ENCODE peak calls at places on chromosomes 12 and 14, in four cellular contexts. M is IMR-90, P is neuronal stem cell, D is mesendoderm. A is an unnamed sample.

GRCh38 chr12:14756331-14757143 is 46.7 kb downstream of the WBP11 start:
- DNase-seq in P (no peak), M (no peak), D (peak), A (peak)

GRCh38 chr12:112684742-112685141 is 106.8 kb upstream of the RPH3A start:
- DNase-seq in D (peak), M (no peak), P (no peak), A (peak)

GRCh38 chr14:42961509-42961908 is 1354.8 kb downstream of the LRFN5 start:
- DNase-seq in D (no peak), M (no peak), P (no peak), A (no peak)

GRCh38 chr12:53590661-53591060 is 35.5 kb downstream of the ATF7 start:
- DNase-seq in D (no peak), M (no peak), P (no peak), A (no peak)

GRCh38 chr12:89464974-89465592 is 59.5 kb downstream of the GALNT4 start:
- DNase-seq in D (no peak), M (peak), P (no peak), A (no peak)

GRCh38 chr12:2297004-2297403 is 244.2 kb downstream of the CACNA1C start:
- DNase-seq in P (no peak), M (no peak), D (no peak), A (no peak)

GRCh38 chr14:85731198-85731597 is 201.3 kb downstream of the FLRT2 start:
- DNase-seq in M (peak), D (peak), P (no peak), A (no peak)

GRCh38 chr12:19203013-19203412 is 73.5 kb downstream of the PLEKHA5 start:
- DNase-seq in M (no peak), D (no peak), P (no peak), A (no peak)

GRCh38 chr12:57237653-57237951 is 8.1 kb downstream of the SHMT2 start:
- DNase-seq in M (no peak), P (no peak), D (no peak), A (no peak)

GRCh38 chr14:97978336-97978735 is 1181.2 kb downstream of the VRK1 start:
- DNase-seq in P (peak), M (no peak), D (peak), A (peak)

GRCh38 chr12:90331821-90332220 is 623.2 kb downstream of the CCER1 start:
- DNase-seq in M (no peak), D (no peak), P (no peak), A (no peak)

GRCh38 chr12:6333029-6333428 is 8.8 kb downstream of the TNFRSF1A start:
- DNase-seq in D (no peak), M (no peak), P (no peak), A (no peak)

GRCh38 chr12:1185460-1186182 is 194.6 kb downstream of the ERC1 start:
- DNase-seq in M (no peak), D (no peak), P (no peak), A (no peak)

GRCh38 chr14:50865677-50866076 is 6.2 kb upstream of the ABHD12B start:
- DNase-seq in D (no peak), M (peak), P (no peak), A (no peak)

GRCh38 chr12:110686294-110686903 is 2.5 kb downstream of the HVCN1 start:
- DNase-seq in P (no peak), M (no peak), D (no peak), A (no peak)

GRCh38 chr12:112543666-112544185 is 125.0 kb downstream of the PTPN11 start:
- DNase-seq in D (no peak), M (no peak), P (no peak), A (no peak)

GRCh38 chr12:49345840-49346658 is 639 bp upstream of the DNAJC22 start:
- DNase-seq in M (no peak), P (no peak), D (peak), A (peak)

GRCh38 chr12:125645724-125646123 is 580.5 kb downstream of the AACS start:
- DNase-seq in M (no peak), D (no peak), P (no peak), A (no peak)

GRCh38 chr12:79997115-79997805 is 62.4 kb upstream of the PPP1R12A start:
- DNase-seq in D (no peak), P (no peak), M (no peak), A (no peak)

GRCh38 chr12:104665296-104665695 is 208.5 kb downstream of the CHST11 start:
- DNase-seq in M (no peak), P (no peak), D (no peak), A (no peak)

GRCh38 chr14:56874375-56874774 is 64.1 kb upstream of the OTX2 start:
- DNase-seq in M (no peak), P (no peak), D (peak), A (peak)

GRCh38 chr14:100867631-100868315 is 35.7 kb downstream of the RTL1 start:
- DNase-seq in P (no peak), M (no peak), D (no peak), A (no peak)

GRCh38 chr12:70989232-70989631 is 68.7 kb upstream of the PTPRR start:
- DNase-seq in D (no peak), P (no peak), M (no peak), A (no peak)

GRCh38 chr14:22871200-22871961 is at the start of gene LRP10:
- DNase-seq in P (peak), D (peak), M (peak), A (peak)

GRCh38 chr14:68307769-68308168 is 485.1 kb downstream of the ZFP36L1 start:
- DNase-seq in D (no peak), M (peak), P (no peak), A (no peak)

GRCh38 chr14:89000007-89000942 is 175.8 kb downstream of the TTC8 start:
- DNase-seq in D (peak), P (no peak), M (peak), A (peak)

GRCh38 chr12:14994610-14995009 is 21.8 kb downstream of the PDE6H start:
- DNase-seq in D (no peak), M (peak), P (no peak), A (no peak)

GRCh38 chr12:68686262-68686594 is 550 bp upstream of the NUP107 start:
- DNase-seq in P (no peak), D (no peak), M (no peak), A (no peak)

DNA sequence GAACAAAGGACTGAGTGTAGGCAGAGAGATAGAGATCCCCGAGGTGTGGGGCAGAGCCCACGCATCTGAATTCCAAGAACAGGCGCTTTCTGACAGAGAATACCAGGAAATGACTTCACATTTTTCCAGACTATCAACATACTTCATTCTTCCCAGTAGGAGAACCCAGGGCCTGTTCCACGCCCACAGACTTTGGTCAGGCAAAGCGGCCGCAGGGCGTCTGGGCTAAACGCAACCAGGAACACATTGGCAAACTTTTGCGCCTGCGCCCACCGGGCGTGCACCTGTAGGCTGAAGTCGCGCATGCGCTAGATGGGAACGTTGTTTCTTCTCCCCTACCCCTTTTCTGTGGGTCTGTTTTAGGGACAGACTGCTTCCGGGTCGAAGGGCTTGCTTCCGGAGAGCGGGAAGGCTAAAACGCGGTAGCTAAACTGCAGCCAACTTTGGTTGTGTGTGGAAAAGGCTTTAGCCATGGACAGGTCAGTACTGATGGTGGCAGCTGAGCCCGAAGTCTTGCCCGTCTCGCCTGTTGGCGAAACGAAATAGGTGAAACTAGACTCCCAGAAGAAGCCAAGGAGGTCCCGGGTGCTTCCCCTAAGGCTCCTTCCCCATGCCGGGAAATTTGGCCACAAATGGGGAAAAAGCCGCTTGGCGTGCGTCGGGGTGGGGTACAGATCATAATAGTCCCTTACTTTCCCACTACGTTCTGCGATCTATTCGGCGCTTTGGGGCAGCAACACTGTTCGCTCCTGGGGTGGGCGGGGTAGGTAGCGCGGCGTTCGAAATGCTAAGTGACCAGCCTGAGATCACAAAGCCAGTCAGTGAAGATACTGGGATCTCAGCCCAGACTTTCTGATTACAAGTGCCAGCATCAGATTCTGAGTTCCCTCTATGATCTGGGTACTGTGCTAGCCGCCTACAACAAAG is at the start of gene NUP107:
- DNase-seq in M (peak), D (peak), P (peak), A (peak)
- H2BK5ac ChIP-seq in M (peak), D (no peak), P (no peak), A (no peak)

DNA sequence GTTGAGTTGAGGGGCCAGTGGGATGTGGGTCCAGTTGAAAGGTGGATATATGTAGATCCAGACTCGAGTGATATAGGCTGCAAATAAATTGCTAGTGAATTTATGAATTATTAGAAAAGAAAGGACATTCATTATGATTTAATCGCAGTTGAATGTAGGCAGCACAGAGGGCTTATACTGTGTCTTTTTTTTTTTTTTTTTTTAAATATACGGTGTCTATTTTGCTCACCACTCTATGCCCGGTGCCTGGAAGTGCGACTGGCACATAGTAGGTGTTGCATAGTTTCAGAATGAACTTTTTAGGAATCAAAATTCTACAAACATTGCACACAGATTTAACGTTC is 773 bp upstream of the ETFBKMT start:
- DNase-seq in M (no peak), P (no peak), D (no peak), A (no peak)
- H2BK5ac ChIP-seq in M (no peak), P (peak), D (no peak), A (no peak)

GRCh38 chr14:105102893-105103292 is 37.7 kb upstream of the GPR132 start:
- DNase-seq in P (no peak), M (no peak), D (no peak), A (no peak)
- H2BK5ac ChIP-seq in P (no peak), M (no peak), D (no peak), A (no peak)

DNA sequence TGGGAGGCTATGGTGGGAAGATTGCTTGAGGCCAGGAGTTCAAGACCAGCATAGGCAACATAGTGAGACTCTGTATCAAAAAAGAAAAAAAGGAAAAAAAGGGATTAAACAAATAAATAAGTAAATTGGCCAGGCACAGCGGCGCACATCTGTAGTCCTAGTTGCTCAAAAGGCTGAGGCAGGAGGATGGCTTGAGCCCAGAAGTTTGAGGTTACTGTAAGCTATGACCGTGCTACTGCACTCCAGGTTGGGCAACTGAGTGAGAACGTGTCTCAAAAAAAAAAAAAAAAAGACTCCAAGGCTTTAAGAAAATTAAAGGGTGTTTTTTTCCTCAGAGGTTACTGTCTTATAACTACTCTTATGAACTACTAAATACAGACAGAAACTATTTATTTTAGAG is 11.7 kb downstream of the BEST3 start:
- DNase-seq in P (no peak), D (no peak), M (no peak), A (no peak)
- H2BK5ac ChIP-seq in P (no peak), D (no peak), M (no peak), A (no peak)

DNA sequence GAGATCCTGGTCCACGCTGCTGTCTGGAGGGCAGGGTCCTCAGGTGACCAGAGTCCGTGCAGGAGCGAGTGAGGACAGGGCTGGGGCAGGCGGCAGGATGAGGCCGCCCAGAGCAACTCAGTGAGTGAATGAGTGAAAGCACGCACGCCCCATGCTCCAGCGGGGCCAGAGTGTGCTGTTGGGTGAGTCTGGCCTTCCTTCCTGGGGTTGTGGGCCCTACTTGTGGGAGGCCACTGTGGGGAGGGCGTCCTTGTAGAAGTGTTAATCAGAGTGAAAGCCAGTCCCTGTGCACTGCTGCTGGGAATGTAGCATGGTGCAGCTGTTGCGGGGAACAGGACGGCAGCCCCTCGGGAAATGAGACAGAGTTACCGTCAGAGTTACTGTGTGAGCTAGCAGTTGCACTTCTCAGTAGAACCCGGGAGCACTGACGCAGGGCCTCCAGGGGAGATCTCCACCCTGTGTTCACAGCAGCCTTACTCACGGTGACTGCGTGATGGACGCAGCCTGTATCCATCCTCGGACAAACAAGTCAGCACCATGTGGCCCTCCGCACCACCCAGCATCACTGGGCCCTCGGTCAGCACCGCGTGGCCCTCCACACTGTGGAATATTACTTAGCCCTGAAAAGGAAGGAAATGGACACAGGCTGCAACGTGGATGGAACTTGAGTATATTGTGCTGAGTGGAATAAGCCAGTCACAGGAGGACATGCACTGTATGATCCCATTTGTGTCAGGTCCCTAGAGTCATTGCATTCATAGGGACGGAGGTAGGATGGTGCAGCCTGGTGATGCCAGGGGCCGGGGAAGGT is 22.1 kb downstream of the PACS2 start:
- DNase-seq in M (no peak), P (no peak), D (no peak), A (no peak)
- H2BK5ac ChIP-seq in M (no peak), P (no peak), D (no peak), A (no peak)

DNA sequence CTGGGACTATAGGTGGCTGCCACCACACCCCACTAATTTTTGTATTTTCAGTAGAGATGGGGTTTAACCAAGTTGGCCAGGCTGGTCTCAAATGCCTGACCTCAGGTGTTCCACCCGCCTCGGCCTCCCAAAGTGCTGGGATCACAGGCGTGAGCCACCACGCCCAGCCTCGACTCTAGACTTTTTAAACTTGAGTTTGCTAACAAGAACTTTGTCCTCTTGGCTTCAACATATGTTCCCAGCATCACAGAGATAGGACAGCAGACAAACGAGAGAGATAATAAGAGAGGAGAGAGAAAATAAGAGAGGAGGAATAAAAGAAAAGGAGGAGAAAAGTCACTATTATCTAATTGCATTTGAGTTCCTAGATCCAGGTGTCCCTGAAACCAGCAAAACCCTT is 119.1 kb downstream of the CEP83 start:
- DNase-seq in M (no peak), D (no peak), P (no peak), A (no peak)
- H2BK5ac ChIP-seq in M (no peak), D (no peak), P (no peak), A (no peak)

DNA sequence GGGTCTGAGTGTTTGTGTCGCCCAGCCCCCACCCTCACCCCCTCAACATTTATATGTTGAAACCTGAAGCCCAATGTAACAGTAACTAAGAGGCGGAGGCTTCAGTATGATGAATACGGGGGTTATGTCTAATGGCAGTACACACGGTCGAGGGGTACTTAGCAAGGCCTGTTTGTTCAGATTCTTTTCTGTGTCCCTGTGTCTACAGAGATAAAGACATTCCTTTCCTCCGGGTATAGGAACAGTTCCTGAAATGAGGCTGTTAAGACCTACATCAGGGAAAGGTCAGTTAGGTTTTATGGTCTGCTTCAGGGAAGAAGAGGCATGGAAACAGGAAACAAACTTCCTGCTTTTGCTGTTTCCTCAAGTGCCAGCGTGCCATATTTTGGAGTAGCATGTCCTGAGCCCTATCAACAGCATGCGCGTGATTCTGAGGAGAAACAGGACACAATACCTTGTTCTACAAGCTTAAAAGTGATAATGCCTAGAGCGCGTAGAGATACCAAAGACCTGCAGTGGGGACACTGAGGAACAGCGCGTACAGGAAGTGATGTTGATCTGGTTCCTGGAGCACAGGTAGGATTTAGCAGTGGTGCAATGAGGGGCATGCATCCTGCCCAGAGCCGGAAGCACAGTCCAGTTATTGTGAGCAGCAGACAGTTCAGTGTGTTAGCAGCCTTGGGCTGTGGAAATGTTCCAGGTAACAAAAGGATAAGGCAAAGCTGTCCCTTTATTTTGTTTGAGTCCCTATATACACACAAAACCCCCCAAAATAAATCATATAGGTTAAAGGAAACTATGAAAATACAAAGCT is 47.2 kb downstream of the FGD4 start:
- DNase-seq in D (no peak), P (no peak), M (no peak), A (no peak)
- H2BK5ac ChIP-seq in D (peak), P (no peak), M (no peak), A (no peak)

GRCh38 chr12:127570387-127570786 is 696.6 kb upstream of the TMEM132C start:
- DNase-seq in D (no peak), P (no peak), M (no peak), A (no peak)
- H2BK5ac ChIP-seq in D (no peak), P (no peak), M (no peak), A (no peak)